ENCODE peak calls at places on chromosomes 4 and X, in six cellular contexts. G is CD8-positive, alpha-beta T cell; S is cardiac muscle cell; Y is pancreas; C is neural progenitor cell; U is cardiac fibroblast. Q is an unnamed sample.

GRCh38 chrX:20029728-20030127 is 38.9 kb upstream of the BCLAF3 start:
- DNase-seq in U (no peak), S (no peak), C (no peak), Y (no peak), G (no peak), Q (no peak)

GRCh38 chr4:954211-955020 is 19.0 kb downstream of the DGKQ start:
- DNase-seq in U (no peak), S (no peak), C (no peak), Y (no peak), G (no peak), Q (no peak)

GRCh38 chr4:7655549-7656243 is 221.0 kb upstream of the PSAPL1 start:
- DNase-seq in C (no peak), G (no peak), S (peak), U (no peak), Y (no peak), Q (no peak)

GRCh38 chr4:11765849-11766453 is 337.3 kb upstream of the HS3ST1 start:
- DNase-seq in U (peak), Y (no peak), G (no peak), S (peak), C (peak), Q (peak)

GRCh38 chr4:184479516-184479950 is 5.2 kb upstream of the IRF2 start:
- DNase-seq in U (peak), G (no peak), C (no peak), Y (no peak), S (no peak), Q (no peak)

GRCh38 chr4:680565-680930 is 6.2 kb downstream of the MYL5 start:
- DNase-seq in G (no peak), S (no peak), C (no peak), U (no peak), Y (no peak), Q (no peak)

GRCh38 chrX:16797358-16797757 is 11.1 kb downstream of the TXLNG start:
- DNase-seq in S (peak), C (no peak), Y (no peak), G (no peak), U (peak), Q (no peak)

GRCh38 chr4:18039113-18039512 is 17.6 kb upstream of the LCORL start:
- DNase-seq in S (no peak), C (no peak), G (no peak), U (no peak), Y (no peak), Q (no peak)

GRCh38 chr4:24321637-24322036 is 262.7 kb downstream of the DHX15 start:
- DNase-seq in G (no peak), C (peak), S (no peak), U (no peak), Y (no peak), Q (no peak)

GRCh38 chr4:26325191-26325590 is 4.4 kb downstream of the RBPJ start:
- DNase-seq in S (peak), Y (no peak), U (peak), C (peak), G (no peak), Q (no peak)

GRCh38 chr4:8202526-8203375 is 3.7 kb downstream of the SH3TC1 start:
- DNase-seq in C (no peak), S (no peak), Y (no peak), G (no peak), U (no peak), Q (no peak)

DNA sequence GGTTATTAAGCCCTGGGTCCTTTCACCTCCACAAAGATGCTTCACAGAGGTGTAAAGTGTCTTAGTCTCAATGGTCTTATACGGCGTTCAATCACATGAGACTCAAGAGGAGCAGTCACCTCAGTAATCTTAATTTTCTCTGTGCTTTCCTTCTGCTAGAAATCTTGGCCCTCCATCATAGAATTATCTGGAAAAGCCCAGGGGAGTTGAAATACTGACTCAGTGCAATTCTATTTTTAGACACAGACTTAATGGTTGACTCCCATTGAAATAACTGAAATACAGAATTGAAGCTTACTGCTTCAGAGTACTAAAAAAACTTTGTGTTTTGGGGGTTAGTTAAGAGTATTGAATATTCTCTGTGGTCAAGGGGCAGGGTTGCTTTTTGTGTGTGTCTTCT is 94.5 kb upstream of the IL15 start:
- DNase-seq in C (no peak), Y (no peak), G (no peak), U (peak), S (peak), Q (no peak)
- TF ChIP-seq CTCF in C (no peak), Y (no peak), G (no peak), U (no peak), S (no peak), Q (no peak)

DNA sequence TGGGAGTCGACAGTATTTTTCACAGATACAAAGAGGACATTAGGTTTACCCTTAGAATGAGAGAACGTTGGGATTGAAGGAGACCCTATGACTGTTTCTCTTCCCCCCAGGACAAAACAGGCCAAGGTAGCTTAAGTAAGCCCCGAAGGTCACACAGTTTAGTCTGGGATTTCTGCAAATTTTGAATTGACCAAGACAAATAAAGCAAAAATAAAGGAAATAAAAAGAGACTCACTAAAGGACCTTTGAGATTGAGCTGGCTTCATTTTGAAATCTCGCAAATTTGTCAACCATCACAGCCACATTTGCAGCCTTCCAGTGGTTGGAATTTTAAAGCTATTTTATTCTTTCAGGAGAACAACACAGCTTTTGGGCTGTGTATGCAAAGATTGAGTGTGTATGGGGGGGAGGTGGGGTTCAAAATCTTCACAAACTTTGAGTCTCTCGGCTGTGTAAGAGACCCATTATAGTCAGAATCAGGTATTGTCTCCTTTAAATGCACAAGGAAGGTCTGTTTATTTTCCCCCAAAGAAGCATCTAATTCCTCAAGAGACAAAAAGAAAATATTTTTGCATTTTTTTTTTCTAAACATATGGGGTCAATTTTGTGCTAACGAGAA is 4.2 kb downstream of the TMSB4X start:
- DNase-seq in G (no peak), U (no peak), C (no peak), S (no peak), Y (no peak), Q (no peak)
- H3K4me3 ChIP-seq in G (peak), U (no peak), C (no peak), S (no peak), Y (peak), Q (no peak)

GRCh38 chr4:106289737-106290136 is 26.3 kb downstream of the TBCK start:
- DNase-seq in C (no peak), G (no peak), S (peak), U (no peak), Y (no peak), Q (no peak)
- TF ChIP-seq CTCF in C (no peak), G (no peak), S (no peak), U (no peak), Y (no peak), Q (no peak)

GRCh38 chrX:118534716-118535493 is 39.3 kb downstream of the DOCK11 start:
- DNase-seq in S (no peak), U (no peak), C (peak), G (no peak), Y (no peak), Q (no peak)
- H3K4me3 ChIP-seq in S (no peak), U (no peak), C (peak), G (no peak), Y (no peak), Q (no peak)

GRCh38 chrX:104108955-104109354 is 3.4 kb upstream of the ZCCHC18 start:
- DNase-seq in S (no peak), Y (no peak), G (no peak), U (no peak), C (no peak), Q (no peak)

GRCh38 chrX:104117753-104118152 is 5.4 kb downstream of the ZCCHC18 start:
- DNase-seq in C (no peak), U (no peak), S (no peak), Y (no peak), G (no peak), Q (no peak)

GRCh38 chrX:104118765-104119164 is 6.4 kb downstream of the ZCCHC18 start:
- DNase-seq in Y (no peak), S (no peak), U (no peak), C (no peak), G (no peak), Q (no peak)

GRCh38 chrX:104112326-104112951 is at the start of gene ZCCHC18:
- DNase-seq in G (peak), C (peak), U (peak), S (peak), Y (peak), Q (no peak)

DNA sequence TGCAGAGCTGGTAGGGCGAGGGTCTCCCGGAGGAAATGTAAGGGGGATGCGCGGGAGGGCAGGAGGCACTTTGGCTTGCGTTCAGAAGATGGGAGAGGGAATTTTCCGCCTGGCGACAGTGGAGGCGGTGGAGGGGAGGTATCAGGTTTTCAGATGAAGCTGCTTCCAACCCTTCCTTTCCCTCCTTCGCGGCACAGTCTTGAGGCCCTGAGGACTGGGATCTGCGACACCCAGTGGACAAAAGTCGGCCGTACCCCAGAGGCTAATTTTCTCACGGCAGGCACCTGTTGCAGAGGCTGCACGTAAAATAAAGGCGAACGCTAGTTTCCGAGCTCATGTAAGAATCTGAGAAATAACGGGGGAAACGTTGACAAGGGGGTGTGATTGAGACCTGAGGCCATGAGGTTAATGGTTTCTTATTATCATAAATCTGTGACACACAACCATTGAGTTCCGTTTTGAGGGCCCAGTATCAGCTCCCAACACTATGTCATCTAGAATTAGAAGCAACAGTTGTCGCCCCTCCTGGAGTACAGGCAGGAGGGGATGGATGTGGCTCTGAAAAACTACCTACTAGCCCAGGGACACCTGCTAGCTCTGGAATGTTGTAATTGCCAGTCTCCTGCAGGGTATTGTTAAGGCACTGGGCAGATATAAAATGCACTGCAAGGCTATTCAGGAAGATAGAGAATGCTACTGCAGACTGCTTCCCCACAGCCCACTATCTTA is 1.1 kb downstream of the ZCCHC18 start:
- DNase-seq in C (peak), Y (peak), G (peak), U (peak), S (peak), Q (no peak)
- TF ChIP-seq CTCF in C (peak), Y (no peak), G (peak), U (peak), S (peak), Q (peak)

GRCh38 chr4:2526559-2526958 is 9.9 kb upstream of the FAM193A start:
- DNase-seq in S (no peak), Y (no peak), G (no peak), C (no peak), U (no peak), Q (no peak)
- H3K4me3 ChIP-seq in S (no peak), Y (no peak), G (no peak), C (no peak), U (no peak), Q (no peak)

DNA sequence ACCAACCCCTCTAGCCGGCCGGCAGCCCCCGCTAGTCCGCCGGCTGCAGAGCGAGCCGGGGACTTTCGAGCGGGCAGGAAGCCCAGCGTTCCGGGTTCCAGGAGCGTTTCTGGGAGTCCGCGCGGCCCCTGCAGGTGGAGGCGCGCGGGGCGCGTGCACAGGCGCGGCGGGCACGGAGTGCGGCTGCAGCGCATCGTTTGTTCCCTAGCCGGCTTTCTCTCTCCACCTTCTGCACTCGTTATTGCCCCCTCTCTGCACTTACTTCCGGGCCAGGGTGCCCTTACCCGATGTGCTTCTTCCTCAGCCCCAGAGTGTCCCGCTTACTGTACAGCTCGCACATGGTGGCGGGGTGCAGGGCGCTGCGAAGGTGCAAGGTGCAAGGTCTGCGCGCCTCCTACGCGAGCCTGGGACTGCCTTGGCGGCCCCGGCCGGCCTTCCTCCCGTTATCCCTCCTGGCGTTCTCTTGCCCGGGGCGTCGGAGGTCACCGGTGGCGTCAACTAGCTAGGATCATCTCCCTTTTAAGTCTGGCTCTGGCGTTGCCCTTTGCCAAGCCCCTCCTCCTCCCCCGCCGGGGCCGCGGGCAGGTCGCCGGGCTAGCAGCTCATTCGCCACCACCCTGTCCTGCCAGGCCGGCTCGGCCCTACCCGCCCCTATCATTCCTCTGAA is at the start of gene ETNPPL:
- DNase-seq in C (peak), S (peak), G (peak), Y (peak), U (no peak), Q (no peak)
- TF ChIP-seq CTCF in C (no peak), S (peak), G (no peak), Y (no peak), U (no peak), Q (no peak)